ENCODE peak calls at places on chromosomes 3 and 15, in seven cellular contexts. I, Y, T, Z, N, X and D are unnamed samples.

GRCh38 chr15:67997996-67998395 is 56.1 kb upstream of the PIAS1 start:
- DNase-seq in N (no peak), Z (no peak), X (no peak), T (no peak), I (peak), Y (no peak), D (no peak)

GRCh38 chr3:51386159-51386851 is 1.2 kb downstream of the MANF start:
- DNase-seq in Z (no peak), T (no peak), N (no peak), X (no peak), I (no peak), Y (no peak), D (no peak)

GRCh38 chr3:50427255-50427654 is 67.9 kb upstream of the TMEM115 start:
- DNase-seq in Y (no peak), T (no peak), Z (no peak), I (no peak), X (no peak), N (no peak), D (no peak)

GRCh38 chr3:57787867-57788623 is 31.9 kb downstream of the SLMAP start:
- DNase-seq in N (no peak), X (peak), I (no peak), T (no peak), Y (no peak), Z (no peak), D (no peak)

GRCh38 chr15:99677540-99678134 is 55.6 kb downstream of the LYSMD4 start:
- DNase-seq in T (no peak), X (peak), Z (no peak), N (no peak), I (no peak), Y (no peak), D (no peak)

GRCh38 chr3:72633534-72633933 is 214.7 kb downstream of the SHQ1 start:
- DNase-seq in T (no peak), Y (no peak), I (no peak), X (no peak), Z (no peak), N (no peak), D (no peak)

GRCh38 chr3:24145981-24146822 is 201.1 kb downstream of the NR1D2 start:
- DNase-seq in I (peak), T (no peak), Y (no peak), X (no peak), N (no peak), Z (no peak), D (no peak)

GRCh38 chr15:76398301-76398700 is 61.7 kb downstream of the ISL2 start:
- DNase-seq in N (no peak), Y (no peak), T (no peak), I (no peak), Z (no peak), X (no peak), D (no peak)

GRCh38 chr3:184334470-184335158 is 2.8 kb upstream of the FAM131A start:
- DNase-seq in T (no peak), Z (no peak), X (no peak), Y (no peak), N (no peak), I (peak), D (no peak)

GRCh38 chr3:14378415-14378814 is 24.0 kb upstream of the SLC6A6 start:
- DNase-seq in N (no peak), I (no peak), Y (no peak), T (no peak), Z (no peak), X (no peak), D (no peak)

GRCh38 chr3:136236109-136236508 is 14.0 kb upstream of the PCCB start:
- DNase-seq in Y (no peak), I (no peak), Z (no peak), X (no peak), T (no peak), N (no peak), D (no peak)

GRCh38 chr3:187955076-187955952 is 198.6 kb upstream of the LPP start:
- DNase-seq in I (peak), Z (no peak), Y (peak), T (no peak), X (no peak), N (no peak), D (no peak)

GRCh38 chr3:104273046-104273649 is 1093.6 kb upstream of the ALCAM start:
- DNase-seq in Y (no peak), I (peak), X (no peak), N (no peak), Z (no peak), T (peak), D (peak)

GRCh38 chr15:101070502-101071273 is 151.5 kb downstream of the LRRK1 start:
- DNase-seq in I (no peak), Y (no peak), Z (no peak), N (no peak), X (no peak), T (no peak), D (no peak)

GRCh38 chr3:117150628-117151027 is 441.0 kb downstream of the TUSC7 start:
- DNase-seq in Z (no peak), Y (no peak), I (peak), X (no peak), N (no peak), T (no peak), D (no peak)

GRCh38 chr3:25257026-25257425 is 171.0 kb upstream of the RARB start:
- DNase-seq in Z (no peak), Y (peak), N (no peak), X (no peak), T (no peak), I (no peak), D (no peak)

GRCh38 chr3:106840319-106840718 is 536.9 kb upstream of the CCDC54 start:
- DNase-seq in I (no peak), X (no peak), Y (no peak), T (no peak), N (no peak), Z (no peak), D (no peak)

GRCh38 chr3:131630117-131630516 is 127.3 kb upstream of the MRPL3 start:
- DNase-seq in Z (no peak), Y (no peak), X (peak), I (no peak), T (no peak), N (no peak), D (no peak)

GRCh38 chr3:32643816-32644215 is 41.2 kb upstream of the CNOT10 start:
- DNase-seq in I (no peak), Y (no peak), X (no peak), Z (no peak), N (no peak), T (no peak), D (no peak)

GRCh38 chr15:78438595-78439285 is 724 bp downstream of the IREB2 start:
- DNase-seq in N (no peak), I (peak), Z (no peak), X (peak), Y (no peak), T (peak), D (no peak)

GRCh38 chr3:151439652-151440125 is 21.2 kb downstream of the IGSF10 start:
- DNase-seq in I (peak), Y (no peak), X (peak), Z (no peak), T (peak), N (peak), D (peak)

GRCh38 chr3:38573606-38574005 is 75.9 kb downstream of the SCN5A start:
- DNase-seq in X (no peak), T (no peak), Z (no peak), N (no peak), I (no peak), Y (no peak), D (no peak)

GRCh38 chr3:14660942-14661341 is 9.4 kb downstream of the CCDC174 start:
- DNase-seq in I (no peak), Z (no peak), Y (no peak), X (no peak), N (no peak), T (no peak), D (no peak)

GRCh38 chr3:158742861-158743260 is 10.6 kb upstream of the RARRES1 start:
- DNase-seq in T (no peak), Z (no peak), X (no peak), N (no peak), I (no peak), Y (no peak), D (no peak)

GRCh38 chr15:96339662-96340347 is 9.3 kb downstream of the NR2F2 start:
- DNase-seq in X (no peak), I (no peak), N (no peak), Y (no peak), Z (no peak), T (no peak), D (peak)

GRCh38 chr15:42136513-42136912 is 19.9 kb downstream of the PLA2G4F start:
- DNase-seq in Y (no peak), T (no peak), Z (no peak), I (no peak), X (no peak), N (no peak), D (no peak)

GRCh38 chr3:150236683-150237082 is 171.4 kb upstream of the TSC22D2 start:
- DNase-seq in X (no peak), T (no peak), I (no peak), N (no peak), Y (no peak), Z (no peak), D (no peak)

GRCh38 chr15:77642793-77643430 is 10.2 kb upstream of the LINGO1 start:
- DNase-seq in N (no peak), T (no peak), X (no peak), I (peak), Z (no peak), Y (no peak), D (no peak)